ENCODE peak calls at places on chromosomes 6 and 20, in six cellular contexts. H, N, Z, L, P and C are unnamed samples.

GRCh38 chr6:161272600-161273355 is 1.1 kb downstream of the AGPAT4 start:
- DNase-seq in P (no peak), N (peak; percentile 3), H (no peak), Z (no peak), L (no peak), C (peak; percentile 46)

GRCh38 chr20:17646901-17647301 is 35.1 kb downstream of the RRBP1 start:
- DNase-seq in L (no peak), N (no peak), Z (no peak), P (no peak), H (no peak), C (no peak)

GRCh38 chr6:71119560-71119959 is 162.7 kb upstream of the B3GAT2 start:
- DNase-seq in L (no peak), H (no peak), P (no peak), Z (no peak), N (no peak), C (no peak)

GRCh38 chr6:16237242-16237641 is 1.1 kb upstream of the GMPR start:
- DNase-seq in Z (no peak), L (no peak), P (no peak), H (no peak), N (no peak), C (no peak)

GRCh38 chr6:26743941-26744699 is 84.6 kb upstream of the ZNF322 start:
- DNase-seq in L (peak; percentile 60), N (no peak), P (peak; percentile 15), H (no peak), Z (no peak), C (no peak)

GRCh38 chr6:56756219-56756789 is 113.6 kb upstream of the DST start:
- DNase-seq in H (no peak), Z (no peak), P (no peak), N (no peak), L (no peak), C (no peak)

GRCh38 chr6:106677282-106677681 is 47.9 kb downstream of the QRSL1 start:
- DNase-seq in P (no peak), L (no peak), N (no peak), Z (no peak), H (no peak), C (no peak)

GRCh38 chr20:5328228-5328627 is 11.5 kb upstream of the PROKR2 start:
- DNase-seq in H (no peak), L (no peak), P (no peak), N (no peak), Z (no peak), C (no peak)

GRCh38 chr6:729646-730320 is 36.8 kb upstream of the EXOC2 start:
- DNase-seq in N (no peak), P (no peak), H (no peak), Z (no peak), L (no peak), C (no peak)

GRCh38 chr6:168387426-168387825 is 53.6 kb upstream of the SMOC2 start:
- DNase-seq in N (no peak), Z (no peak), P (no peak), L (no peak), H (no peak), C (no peak)

GRCh38 chr6:40328988-40329545 is 258.1 kb downstream of the LRFN2 start:
- DNase-seq in L (peak; percentile 78), H (no peak), N (no peak), Z (no peak), P (no peak), C (no peak)

GRCh38 chr6:121971886-121972285 is 427.6 kb upstream of the HSF2 start:
- DNase-seq in N (no peak), P (no peak), Z (no peak), H (no peak), L (no peak), C (no peak)

GRCh38 chr20:57781901-57782300 is 72.1 kb upstream of the PMEPA1 start:
- DNase-seq in Z (no peak), L (no peak), P (no peak), H (no peak), N (no peak), C (no peak)

GRCh38 chr6:1821188-1822183 is 211.8 kb downstream of the FOXC1 start:
- DNase-seq in N (no peak), H (peak; percentile 4), P (no peak), L (no peak), Z (peak; percentile 14), C (peak; percentile 89)

GRCh38 chr20:23143098-23143497 is 57.0 kb upstream of the CD93 start:
- DNase-seq in N (peak; percentile 47), Z (peak; percentile 71), P (peak; percentile 67), H (no peak), L (no peak), C (peak; percentile 94)

GRCh38 chr20:16222859-16223411 is 350.3 kb downstream of the KIF16B start:
- DNase-seq in L (no peak), Z (no peak), P (peak; percentile 6), N (no peak), H (no peak), C (no peak)

GRCh38 chr6:159067334-159067733 is 22.5 kb upstream of the TAGAP start:
- DNase-seq in N (no peak), P (no peak), Z (no peak), L (no peak), H (peak; percentile 26), C (no peak)

GRCh38 chr6:109469591-109470189 is 13.3 kb downstream of the ZBTB24 start:
- DNase-seq in H (no peak), P (no peak), L (no peak), N (no peak), Z (no peak), C (no peak)

GRCh38 chr6:157982297-157982579 is 575 bp downstream of the SYNJ2 start:
- DNase-seq in Z (peak; percentile 62), L (peak; percentile 76), H (no peak), P (peak; percentile 69), N (no peak), C (peak; percentile 39)

GRCh38 chr20:5864873-5865582 is 85.3 kb downstream of the TRMT6 start:
- DNase-seq in N (no peak), Z (no peak), P (no peak), L (no peak), H (no peak), C (peak; percentile 76)

GRCh38 chr6:42120895-42121865 is 21.2 kb downstream of the C6orf132 start:
- DNase-seq in H (no peak), L (no peak), N (no peak), P (no peak), Z (no peak), C (no peak)

GRCh38 chr6:73704260-73704659 is 8.3 kb downstream of the CD109 start:
- DNase-seq in P (no peak), H (no peak), L (no peak), Z (peak; percentile 77), N (peak; percentile 93), C (peak; percentile 66)

GRCh38 chr6:39686980-39687379 is 38.2 kb downstream of the KIF6 start:
- DNase-seq in P (no peak), Z (no peak), L (no peak), H (no peak), N (no peak), C (no peak)

GRCh38 chr20:15060265-15061060 is 723.1 kb upstream of the FLRT3 start:
- DNase-seq in L (no peak), P (no peak), N (no peak), H (no peak), Z (peak; percentile 99), C (no peak)

GRCh38 chr6:40393641-40394040 is 193.5 kb downstream of the LRFN2 start:
- DNase-seq in H (no peak), P (no peak), N (no peak), Z (no peak), L (peak; percentile 36), C (no peak)

GRCh38 chr20:19193349-19193748 is 19.1 kb upstream of the SLC24A3 start:
- DNase-seq in P (no peak), N (no peak), L (no peak), H (no peak), Z (peak; percentile 27), C (no peak)

GRCh38 chr6:82331031-82331773 is 32.4 kb upstream of the TPBG start:
- DNase-seq in N (no peak), Z (no peak), L (no peak), P (no peak), H (no peak), C (no peak)
- TF ChIP-seq MAX in N (no peak), Z (no peak), L (no peak), P (no peak), H (no peak), C (no peak)

GRCh38 chr6:5843078-5843477 is 163.6 kb downstream of the NRN1 start:
- DNase-seq in N (no peak), L (no peak), Z (no peak), H (no peak), P (no peak), C (no peak)
- TF ChIP-seq EZH2 in N (no peak), L (no peak), Z (no peak), H (no peak), P (no peak), C (no peak)

DNA sequence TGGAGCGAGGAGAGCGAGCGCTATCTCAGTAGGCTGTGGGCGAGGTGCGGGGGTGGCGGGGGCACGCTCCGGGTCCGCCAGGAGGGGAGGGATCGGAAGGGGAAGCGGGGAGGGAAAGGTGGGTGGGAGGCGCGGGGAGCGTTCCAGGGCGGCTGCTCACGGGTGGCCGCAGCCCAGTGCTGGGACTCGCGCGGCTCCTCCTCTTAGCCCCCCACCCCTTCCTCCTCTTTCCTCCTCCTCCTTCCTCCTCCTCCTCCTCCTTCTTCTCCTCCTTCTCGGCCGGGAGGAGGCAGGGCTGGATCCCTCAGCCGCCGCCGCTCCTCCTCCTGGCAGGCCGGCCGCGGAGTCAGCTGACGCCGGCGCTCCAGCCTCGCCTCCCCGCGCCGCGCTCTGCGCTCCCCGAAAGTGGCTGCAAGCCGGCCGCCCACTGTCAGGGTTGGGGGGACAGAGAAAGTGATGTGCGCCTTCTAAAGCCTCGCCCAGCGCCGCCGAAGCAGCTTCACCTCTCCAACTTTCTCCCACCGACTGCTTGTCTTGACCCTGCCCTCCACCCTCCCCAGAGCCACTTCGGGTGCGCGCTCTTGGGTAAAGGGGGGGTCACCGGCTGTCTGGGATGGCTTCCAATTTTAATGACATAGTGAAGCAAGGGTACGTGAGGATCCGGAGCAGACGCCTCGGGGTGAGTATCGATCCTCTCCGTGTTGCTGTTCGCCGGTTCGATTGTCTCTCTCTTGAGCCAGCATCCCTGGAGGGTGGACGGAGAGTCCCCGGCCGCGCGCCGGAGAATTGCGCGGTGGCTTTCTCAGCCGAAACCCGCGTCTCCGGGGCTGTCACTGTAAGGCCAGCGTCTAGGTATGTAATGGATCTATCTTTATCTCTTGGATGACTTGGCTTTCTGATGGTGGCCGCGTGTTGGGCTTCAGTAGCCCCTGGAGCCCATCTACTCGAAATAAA is at the start of gene DOK5:
- DNase-seq in H (no peak), P (no peak), L (peak; percentile 80), Z (no peak), N (no peak), C (peak; percentile 29)
- TF ChIP-seq MAX in H (no peak), P (no peak), L (no peak), Z (no peak), N (no peak), C (no peak)

GRCh38 chr6:6001443-6001842 is 5.3 kb downstream of the NRN1 start:
- DNase-seq in N (no peak), L (no peak), H (no peak), P (no peak), Z (no peak), C (no peak)

GRCh38 chr6:6002809-6003333 is 3.9 kb downstream of the NRN1 start:
- DNase-seq in Z (no peak), P (no peak), L (no peak), N (no peak), H (no peak), C (no peak)

GRCh38 chr6:6003334-6004146 is 3.2 kb downstream of the NRN1 start:
- DNase-seq in P (no peak), Z (no peak), N (no peak), H (no peak), L (peak; percentile 85), C (peak; percentile 15)

GRCh38 chr6:6004147-6004995 is 2.4 kb downstream of the NRN1 start:
- DNase-seq in L (peak; percentile 55), Z (no peak), P (no peak), N (no peak), H (no peak), C (peak; percentile 61)

GRCh38 chr6:6002005-6002808 is 4.5 kb downstream of the NRN1 start:
- DNase-seq in L (peak; percentile 75), Z (no peak), N (no peak), P (no peak), H (no peak), C (no peak)
- TF ChIP-seq EZH2 in L (peak; percentile 96), Z (no peak), N (no peak), P (no peak), H (no peak), C (peak; percentile 55)